ENCODE peak calls at places on chromosomes 12 and 14, in seven cellular contexts. One of them, this sample, is unnamed.
A peak's percentile ranks its signal among the peaks of the same experiment; 100 is the strongest.

GRCh38 chr14:104827173-104828055 is 26.5 kb downstream of the ZBTB42 start:
- DNase-seq in astrocyte: peak; percentile 23
- DNase-seq in psoas muscle: no peak
- DNase-seq in lung: peak; percentile 57
- DNase-seq in astrocyte of the spinal cord: peak; percentile 39
- DNase-seq in colonic mucosa: peak; percentile 44
- DNase-seq in H1: peak; percentile 89
- DNase-seq in this sample: peak; percentile 35

GRCh38 chr12:107329569-107330324 is 236.4 kb upstream of the CRY1 start:
- DNase-seq in astrocyte of the spinal cord: peak; percentile 51
- DNase-seq in H1: no peak
- DNase-seq in astrocyte: no peak
- DNase-seq in colonic mucosa: no peak
- DNase-seq in lung: no peak
- DNase-seq in psoas muscle: no peak
- DNase-seq in this sample: peak; percentile 66

GRCh38 chr12:118548887-118549286 is 172.5 kb downstream of the SUDS3 start:
- DNase-seq in astrocyte of the spinal cord: no peak
- DNase-seq in psoas muscle: no peak
- DNase-seq in lung: no peak
- DNase-seq in colonic mucosa: no peak
- DNase-seq in astrocyte: no peak
- DNase-seq in H1: no peak
- DNase-seq in this sample: no peak

GRCh38 chr12:121581681-121582439 is 1.0 kb upstream of the KDM2B start:
- DNase-seq in psoas muscle: peak; percentile 44
- DNase-seq in astrocyte of the spinal cord: peak; percentile 36
- DNase-seq in astrocyte: no peak
- DNase-seq in H1: no peak
- DNase-seq in colonic mucosa: peak; percentile 27
- DNase-seq in lung: no peak
- DNase-seq in this sample: peak; percentile 44

GRCh38 chr14:33943081-33943480 is 7.8 kb downstream of the EGLN3 start:
- DNase-seq in lung: no peak
- DNase-seq in astrocyte: no peak
- DNase-seq in colonic mucosa: peak; percentile 65
- DNase-seq in psoas muscle: no peak
- DNase-seq in astrocyte of the spinal cord: no peak
- DNase-seq in H1: no peak
- DNase-seq in this sample: no peak

GRCh38 chr12:122023339-122024131 is 1.9 kb downstream of the BCL7A start:
- DNase-seq in colonic mucosa: peak; percentile 72
- DNase-seq in lung: peak; percentile 70
- DNase-seq in astrocyte: peak; percentile 54
- DNase-seq in psoas muscle: peak; percentile 73
- DNase-seq in H1: peak; percentile 57
- DNase-seq in astrocyte of the spinal cord: peak; percentile 65
- DNase-seq in this sample: peak; percentile 68

GRCh38 chr14:54769955-54770863 is 132.4 kb downstream of the GCH1 start:
- DNase-seq in astrocyte of the spinal cord: no peak
- DNase-seq in H1: no peak
- DNase-seq in colonic mucosa: no peak
- DNase-seq in psoas muscle: no peak
- DNase-seq in astrocyte: no peak
- DNase-seq in lung: no peak
- DNase-seq in this sample: no peak

GRCh38 chr12:91926810-91927209 is 218.8 kb downstream of the BTG1 start:
- DNase-seq in astrocyte of the spinal cord: peak; percentile 67
- DNase-seq in psoas muscle: no peak
- DNase-seq in H1: no peak
- DNase-seq in lung: no peak
- DNase-seq in astrocyte: peak; percentile 59
- DNase-seq in colonic mucosa: no peak
- DNase-seq in this sample: peak; percentile 55

GRCh38 chr12:121537814-121538698 is 42.8 kb downstream of the KDM2B start:
- DNase-seq in colonic mucosa: no peak
- DNase-seq in H1: no peak
- DNase-seq in psoas muscle: peak; percentile 31
- DNase-seq in lung: no peak
- DNase-seq in astrocyte: no peak
- DNase-seq in astrocyte of the spinal cord: no peak
- DNase-seq in this sample: no peak

GRCh38 chr12:132315507-132315906 is 13.9 kb downstream of the GALNT9 start:
- DNase-seq in colonic mucosa: no peak
- DNase-seq in psoas muscle: peak; percentile 3
- DNase-seq in astrocyte of the spinal cord: no peak
- DNase-seq in astrocyte: no peak
- DNase-seq in lung: no peak
- DNase-seq in H1: no peak
- DNase-seq in this sample: no peak

GRCh38 chr12:3102721-3103410 is 25.7 kb downstream of the TSPAN9 start:
- DNase-seq in colonic mucosa: no peak
- DNase-seq in astrocyte of the spinal cord: no peak
- DNase-seq in H1: no peak
- DNase-seq in astrocyte: no peak
- DNase-seq in lung: no peak
- DNase-seq in psoas muscle: no peak
- DNase-seq in this sample: no peak

GRCh38 chr12:1832801-1833595 is 12.6 kb downstream of the LRTM2 start:
- DNase-seq in lung: no peak
- DNase-seq in psoas muscle: no peak
- DNase-seq in colonic mucosa: no peak
- DNase-seq in astrocyte: no peak
- DNase-seq in H1: no peak
- DNase-seq in astrocyte of the spinal cord: no peak
- DNase-seq in this sample: no peak

GRCh38 chr12:11746024-11746771 is 96.7 kb downstream of the ETV6 start:
- DNase-seq in H1: no peak
- DNase-seq in astrocyte of the spinal cord: no peak
- DNase-seq in lung: no peak
- DNase-seq in colonic mucosa: no peak
- DNase-seq in astrocyte: peak; percentile 79
- DNase-seq in psoas muscle: no peak
- DNase-seq in this sample: peak; percentile 67

GRCh38 chr12:122878780-122879612 is 16.9 kb downstream of the VPS37B start:
- DNase-seq in psoas muscle: no peak
- DNase-seq in astrocyte: no peak
- DNase-seq in astrocyte of the spinal cord: no peak
- DNase-seq in H1: no peak
- DNase-seq in colonic mucosa: no peak
- DNase-seq in lung: no peak
- DNase-seq in this sample: no peak

GRCh38 chr14:73478684-73479083 is 12.0 kb upstream of the RIOX1 start:
- DNase-seq in astrocyte of the spinal cord: no peak
- DNase-seq in colonic mucosa: no peak
- DNase-seq in psoas muscle: no peak
- DNase-seq in H1: no peak
- DNase-seq in lung: no peak
- DNase-seq in astrocyte: no peak
- DNase-seq in this sample: no peak

GRCh38 chr12:88946377-88946997 is 366.2 kb upstream of the KITLG start:
- DNase-seq in lung: peak; percentile 34
- DNase-seq in astrocyte of the spinal cord: peak; percentile 75
- DNase-seq in colonic mucosa: no peak
- DNase-seq in H1: no peak
- DNase-seq in astrocyte: peak; percentile 88
- DNase-seq in psoas muscle: no peak
- DNase-seq in this sample: peak; percentile 80

DNA sequence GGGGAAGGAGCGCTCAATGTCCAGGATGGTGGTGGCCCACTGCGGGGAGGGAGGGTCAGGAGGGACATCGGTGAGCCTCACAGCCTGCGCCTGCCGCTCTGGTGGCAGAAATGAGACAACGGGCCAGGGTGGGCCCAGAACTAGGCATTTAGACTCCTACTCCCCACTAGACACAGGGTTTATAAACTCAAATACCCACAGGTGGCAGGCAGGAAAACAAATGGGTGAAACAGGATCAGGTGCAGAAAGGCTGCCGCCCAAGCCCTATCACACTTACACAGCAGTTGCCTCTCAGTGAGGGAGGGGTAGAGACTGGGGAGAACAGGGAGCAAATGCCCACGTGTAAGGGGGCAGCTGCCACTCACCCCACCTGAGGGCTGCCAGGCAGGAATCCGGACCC is 46.4 kb downstream of the TRPV4 start:
- DNase-seq in lung: no peak
- DNase-seq in colonic mucosa: no peak
- DNase-seq in H1: no peak
- DNase-seq in astrocyte of the spinal cord: no peak
- DNase-seq in psoas muscle: no peak
- DNase-seq in astrocyte: no peak
- DNase-seq in this sample: no peak
- TF ChIP-seq CTCF in lung: no peak
- TF ChIP-seq CTCF in colonic mucosa: no peak
- TF ChIP-seq CTCF in H1: no peak
- TF ChIP-seq CTCF in astrocyte of the spinal cord: no peak
- TF ChIP-seq CTCF in psoas muscle: no peak
- TF ChIP-seq CTCF in astrocyte: no peak
- TF ChIP-seq CTCF in this sample: no peak

GRCh38 chr12:47715393-47715876 is 9.6 kb upstream of the RPAP3 start:
- DNase-seq in astrocyte: peak; percentile 65
- DNase-seq in colonic mucosa: peak; percentile 81
- DNase-seq in astrocyte of the spinal cord: peak; percentile 72
- DNase-seq in H1: peak; percentile 79
- DNase-seq in psoas muscle: peak; percentile 76
- DNase-seq in lung: peak; percentile 81
- DNase-seq in this sample: peak; percentile 79
- H3K4me3 ChIP-seq in astrocyte: no peak overlapping the region
- H3K4me3 ChIP-seq in colonic mucosa: no peak overlapping the region
- H3K4me3 ChIP-seq in astrocyte of the spinal cord: no peak overlapping the region
- H3K4me3 ChIP-seq in H1: no peak overlapping the region
- H3K4me3 ChIP-seq in psoas muscle: no peak overlapping the region
- H3K4me3 ChIP-seq in lung: no peak overlapping the region
- H3K4me3 ChIP-seq in this sample: no peak overlapping the region

DNA sequence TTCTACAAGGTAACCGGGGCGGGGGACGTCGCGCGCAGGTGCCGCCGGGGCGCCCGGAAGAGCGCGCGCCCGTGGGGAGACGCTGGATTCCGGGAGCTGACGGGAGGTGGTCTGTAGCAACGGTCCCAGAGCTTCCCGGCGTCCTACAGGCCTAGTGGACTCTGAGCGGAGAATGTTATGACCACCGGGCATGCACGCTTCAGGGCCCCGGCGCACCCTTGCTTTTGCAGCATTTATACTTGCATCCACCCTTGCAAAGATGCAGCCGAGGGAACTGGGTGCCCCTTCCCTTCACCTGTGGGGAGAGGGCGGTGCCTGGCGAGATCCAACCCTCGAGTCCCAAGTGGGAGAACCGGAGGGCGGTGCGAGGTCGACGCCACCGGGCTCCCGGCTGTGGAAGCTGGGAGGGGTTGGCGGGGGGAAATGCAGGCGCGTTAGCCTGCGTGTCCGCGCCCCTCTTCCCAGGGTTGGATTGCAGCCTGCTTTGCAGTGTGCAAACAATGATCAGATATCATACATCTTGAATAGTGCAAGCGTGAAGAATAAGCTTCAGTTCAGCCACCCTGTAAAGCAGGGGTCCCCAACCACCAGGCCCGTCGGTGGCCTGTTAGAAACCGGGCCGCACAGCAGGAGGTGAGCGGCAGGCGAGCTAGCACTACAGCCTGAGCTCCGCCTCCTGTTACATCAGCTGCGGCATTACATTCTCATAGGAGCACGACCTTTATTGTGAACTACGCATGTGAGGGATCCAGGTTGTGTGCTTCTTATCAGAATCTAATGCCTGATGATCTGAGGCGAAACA is 576 bp downstream of the ERP29 start:
- DNase-seq in psoas muscle: peak; percentile 50
- DNase-seq in lung: peak; percentile 74
- DNase-seq in astrocyte of the spinal cord: peak; percentile 76
- DNase-seq in colonic mucosa: peak; percentile 75
- DNase-seq in astrocyte: peak; percentile 70
- DNase-seq in H1: peak; percentile 83
- DNase-seq in this sample: peak; percentile 82
- TF ChIP-seq CTCF in psoas muscle: no peak
- TF ChIP-seq CTCF in lung: no peak
- TF ChIP-seq CTCF in astrocyte of the spinal cord: no peak
- TF ChIP-seq CTCF in colonic mucosa: no peak
- TF ChIP-seq CTCF in astrocyte: no peak
- TF ChIP-seq CTCF in H1: no peak
- TF ChIP-seq CTCF in this sample: no peak

GRCh38 chr12:52878507-52879393 is 26.1 kb downstream of the KRT8 start:
- DNase-seq in colonic mucosa: no peak
- DNase-seq in psoas muscle: no peak
- DNase-seq in astrocyte: no peak
- DNase-seq in astrocyte of the spinal cord: no peak
- DNase-seq in H1: no peak
- DNase-seq in lung: no peak
- DNase-seq in this sample: no peak

GRCh38 chr12:52876371-52876770 is 27.6 kb upstream of the KRT78 start:
- DNase-seq in psoas muscle: no peak
- DNase-seq in colonic mucosa: peak; percentile 70
- DNase-seq in lung: no peak
- DNase-seq in astrocyte of the spinal cord: no peak
- DNase-seq in astrocyte: no peak
- DNase-seq in H1: no peak
- DNase-seq in this sample: no peak

GRCh38 chr12:52874573-52875435 is 26.0 kb upstream of the KRT78 start:
- DNase-seq in astrocyte of the spinal cord: no peak
- DNase-seq in colonic mucosa: no peak
- DNase-seq in astrocyte: peak; percentile 12
- DNase-seq in lung: no peak
- DNase-seq in psoas muscle: no peak
- DNase-seq in H1: no peak
- DNase-seq in this sample: no peak

GRCh38 chr12:52877242-52877641 is 27.6 kb downstream of the KRT8 start:
- DNase-seq in H1: no peak
- DNase-seq in psoas muscle: no peak
- DNase-seq in astrocyte: no peak
- DNase-seq in lung: no peak
- DNase-seq in astrocyte of the spinal cord: no peak
- DNase-seq in colonic mucosa: no peak
- DNase-seq in this sample: no peak

DNA sequence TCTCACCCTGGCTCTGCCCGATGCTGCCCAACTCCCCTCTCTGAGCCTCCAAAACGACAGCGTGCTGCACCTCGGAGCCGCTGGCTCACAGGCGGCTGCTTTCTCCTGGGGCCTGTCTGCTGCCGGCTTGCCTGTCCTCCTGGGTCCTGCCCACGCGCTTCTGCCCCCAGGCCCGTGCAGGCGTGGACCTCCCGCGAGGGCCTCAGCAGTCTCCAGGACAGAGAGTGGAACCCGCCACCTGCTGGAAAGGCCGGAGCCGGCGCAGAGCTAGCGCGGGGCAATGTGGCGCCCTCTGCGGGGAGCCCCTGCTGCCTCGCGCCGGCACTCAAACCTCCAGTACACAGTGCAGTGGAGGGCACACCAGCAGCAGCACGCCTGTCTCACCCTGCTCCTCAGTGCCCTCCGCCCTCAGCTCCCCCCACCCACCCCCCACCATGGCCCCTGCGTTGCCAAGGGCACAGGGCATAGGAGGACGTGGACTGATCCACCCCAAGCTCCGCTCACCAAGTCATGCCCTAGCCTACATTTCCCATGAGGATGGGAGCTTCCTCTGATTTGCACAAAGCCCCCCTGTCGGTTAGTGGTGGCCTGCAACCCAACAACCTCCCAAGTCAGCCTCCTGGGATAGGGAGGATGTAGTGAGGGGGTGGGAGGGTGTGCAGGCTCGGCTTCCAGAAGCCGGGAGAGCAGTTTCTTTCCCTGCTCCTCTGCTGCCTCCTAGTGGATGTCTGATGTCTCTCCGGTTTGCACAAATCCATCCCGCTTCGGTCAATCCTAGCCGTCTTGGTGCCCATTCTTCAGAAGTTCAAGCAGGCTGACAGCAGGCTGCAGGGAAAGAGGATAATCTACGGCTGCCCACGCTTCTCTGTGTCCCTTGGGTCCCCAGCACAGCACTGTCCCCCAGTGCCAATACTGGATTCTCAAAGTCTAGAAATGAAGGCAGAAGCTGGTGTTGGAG is 25.2 kb downstream of the KRT8 start:
- DNase-seq in lung: peak; percentile 79
- DNase-seq in psoas muscle: peak; percentile 66
- DNase-seq in colonic mucosa: peak; percentile 92
- DNase-seq in astrocyte of the spinal cord: peak; percentile 87
- DNase-seq in H1: peak; percentile 86
- DNase-seq in astrocyte: peak; percentile 67
- DNase-seq in this sample: peak; percentile 91
- H3K4me3 ChIP-seq in lung: no peak overlapping the region
- H3K4me3 ChIP-seq in psoas muscle: peak overlapping the region; percentile 33
- H3K4me3 ChIP-seq in colonic mucosa: peak overlapping the region; percentile 22
- H3K4me3 ChIP-seq in astrocyte of the spinal cord: peak overlapping the region; percentile 15
- H3K4me3 ChIP-seq in H1: peak overlapping the region; percentile 42
- H3K4me3 ChIP-seq in astrocyte: no peak overlapping the region
- H3K4me3 ChIP-seq in this sample: no peak overlapping the region

This sample was measured in fibroblast of pulmonary artery.